ENCODE peak calls at places on chromosome 7, in six cellular contexts. P is ovary, J is RWPE1, O is psoas muscle, U is PC-9, Q is IMR-90. D is an unnamed sample.

GRCh38 chr7:81549484-81550016 is 220.3 kb downstream of the HGF start:
- DNase-seq in P (no peak), J (no peak), O (no peak), U (no peak), Q (no peak), D (no peak)

GRCh38 chr7:132545756-132546155 is 30.5 kb downstream of the PLXNA4 start:
- DNase-seq in P (no peak), J (no peak), O (no peak), U (no peak), Q (no peak), D (no peak)

GRCh38 chr7:78473011-78473410 is 674.4 kb downstream of the PHTF2 start:
- DNase-seq in P (no peak), J (no peak), O (no peak), U (no peak), Q (peak; percentile 63), D (no peak)

GRCh38 chr7:43119371-43120069 is 7.1 kb downstream of the HECW1 start:
- DNase-seq in P (no peak), J (no peak), O (no peak), U (no peak), Q (peak; percentile 90), D (no peak)

GRCh38 chr7:141483044-141483443 is 68.2 kb upstream of the AGK start:
- DNase-seq in P (no peak), J (no peak), O (no peak), U (no peak), Q (no peak), D (no peak)

GRCh38 chr7:75650671-75651070 is 88.1 kb downstream of the HIP1 start:
- DNase-seq in P (no peak), J (no peak), O (peak; percentile 34), U (no peak), Q (no peak), D (no peak)

GRCh38 chr7:104275900-104276299 is 52.5 kb upstream of the LHFPL3 start:
- DNase-seq in P (no peak), J (no peak), O (no peak), U (no peak), Q (peak; percentile 8), D (no peak)

GRCh38 chr7:137870684-137871083 is 23.9 kb upstream of the DGKI start:
- DNase-seq in P (no peak), J (no peak), O (no peak), U (no peak), Q (peak; percentile 54), D (no peak)

GRCh38 chr7:157228864-157229422 is 90.2 kb downstream of the UBE3C start:
- DNase-seq in P (no peak), J (no peak), O (no peak), U (peak; percentile 37), Q (peak; percentile 31), D (peak; percentile 36)

GRCh38 chr7:23105086-23105643 is 420 bp upstream of the KLHL7 start:
- DNase-seq in P (no peak), J (no peak), O (no peak), U (no peak), Q (no peak), D (no peak)

GRCh38 chr7:80942261-80943041 is 23.6 kb upstream of the SEMA3C start:
- DNase-seq in P (peak; percentile 33), J (peak; percentile 94), O (peak; percentile 54), U (peak; percentile 81), Q (peak; percentile 96), D (peak; percentile 53)

GRCh38 chr7:8295638-8296361 is 33.8 kb upstream of the ICA1 start:
- DNase-seq in P (no peak), J (peak; percentile 74), O (no peak), U (peak; percentile 46), Q (peak; percentile 74), D (peak; percentile 88)

GRCh38 chr7:91814189-91814588 is 66.3 kb downstream of the MTERF1 start:
- DNase-seq in P (no peak), J (no peak), O (no peak), U (no peak), Q (no peak), D (no peak)

GRCh38 chr7:111735661-111736323 is 173.5 kb upstream of the IMMP2L start:
- DNase-seq in P (peak; percentile 22), J (peak; percentile 63), O (no peak), U (peak; percentile 52), Q (peak; percentile 77), D (peak; percentile 88)

GRCh38 chr7:74006032-74006431 is 21.9 kb upstream of the ELN start:
- DNase-seq in P (no peak), J (no peak), O (no peak), U (no peak), Q (no peak), D (no peak)

GRCh38 chr7:97272237-97272975 is 154.9 kb downstream of the SDHAF3 start:
- DNase-seq in P (no peak), J (no peak), O (no peak), U (no peak), Q (no peak), D (no peak)

GRCh38 chr7:99290980-99291607 is 18.5 kb downstream of the MYH16 start:
- DNase-seq in P (no peak), J (no peak), O (no peak), U (no peak), Q (peak; percentile 90), D (no peak)

GRCh38 chr7:70458195-70458695 is 673.7 kb upstream of the GALNT17 start:
- DNase-seq in P (no peak), J (no peak), O (no peak), U (no peak), Q (no peak), D (no peak)

GRCh38 chr7:28410628-28411578 is 1.4 kb upstream of the CREB5 start:
- DNase-seq in P (peak; percentile 32), J (no peak), O (peak; percentile 55), U (no peak), Q (peak; percentile 90), D (peak; percentile 48)

GRCh38 chr7:66146701-66147100 is 32.1 kb downstream of the CRCP start:
- DNase-seq in P (no peak), J (no peak), O (no peak), U (no peak), Q (peak; percentile 63), D (peak; percentile 25)

GRCh38 chr7:47488205-47488968 is 93.5 kb downstream of the TNS3 start:
- DNase-seq in P (no peak), J (no peak), O (no peak), U (no peak), Q (peak; percentile 65), D (no peak)

GRCh38 chr7:107201795-107202450 is 33.1 kb downstream of the HBP1 start:
- DNase-seq in P (no peak), J (peak; percentile 66), O (peak; percentile 40), U (peak; percentile 55), Q (peak; percentile 18), D (peak; percentile 55)

GRCh38 chr7:29468196-29468595 is 95.4 kb upstream of the PRR15 start:
- DNase-seq in P (no peak), J (no peak), O (no peak), U (no peak), Q (no peak), D (no peak)

GRCh38 chr7:29467193-29467592 is 96.4 kb upstream of the PRR15 start:
- DNase-seq in P (no peak), J (no peak), O (no peak), U (no peak), Q (no peak), D (no peak)

GRCh38 chr7:29469306-29469705 is 94.3 kb upstream of the PRR15 start:
- DNase-seq in P (no peak), J (no peak), O (no peak), U (no peak), Q (no peak), D (no peak)

GRCh38 chr7:29471444-29472138 is 92.0 kb upstream of the PRR15 start:
- DNase-seq in P (no peak), J (no peak), O (no peak), U (no peak), Q (no peak), D (no peak)

GRCh38 chr7:29469984-29470557 is 93.6 kb upstream of the PRR15 start:
- DNase-seq in P (no peak), J (no peak), O (no peak), U (no peak), Q (no peak), D (no peak)
- H3K27ac ChIP-seq in P (no peak overlapping the region), J (no peak overlapping the region), O (no peak overlapping the region), U (no peak overlapping the region), Q (no peak overlapping the region), D (peak overlapping the region; percentile 0)

GRCh38 chr7:128266891-128267839 is 26.1 kb downstream of the LEP start:
- DNase-seq in P (peak; percentile 81), J (peak; percentile 67), O (peak; percentile 50), U (peak; percentile 70), Q (peak; percentile 45), D (peak; percentile 87)

GRCh38 chr7:128265156-128265905 is 24.3 kb downstream of the LEP start:
- DNase-seq in P (no peak), J (no peak), O (no peak), U (no peak), Q (no peak), D (no peak)

GRCh38 chr7:128265906-128266300 is 24.8 kb downstream of the LEP start:
- DNase-seq in P (no peak), J (no peak), O (no peak), U (no peak), Q (no peak), D (no peak)

GRCh38 chr7:128268233-128268632 is 27.2 kb downstream of the LEP start:
- DNase-seq in P (no peak), J (no peak), O (no peak), U (no peak), Q (no peak), D (no peak)

GRCh38 chr7:128266529-128266890 is 25.4 kb downstream of the LEP start:
- DNase-seq in P (no peak), J (no peak), O (no peak), U (no peak), Q (no peak), D (no peak)
- H3K27ac ChIP-seq in P (no peak overlapping the region), J (peak overlapping the region; percentile 92), O (no peak overlapping the region), U (no peak overlapping the region), Q (no peak overlapping the region), D (no peak overlapping the region)

DNA sequence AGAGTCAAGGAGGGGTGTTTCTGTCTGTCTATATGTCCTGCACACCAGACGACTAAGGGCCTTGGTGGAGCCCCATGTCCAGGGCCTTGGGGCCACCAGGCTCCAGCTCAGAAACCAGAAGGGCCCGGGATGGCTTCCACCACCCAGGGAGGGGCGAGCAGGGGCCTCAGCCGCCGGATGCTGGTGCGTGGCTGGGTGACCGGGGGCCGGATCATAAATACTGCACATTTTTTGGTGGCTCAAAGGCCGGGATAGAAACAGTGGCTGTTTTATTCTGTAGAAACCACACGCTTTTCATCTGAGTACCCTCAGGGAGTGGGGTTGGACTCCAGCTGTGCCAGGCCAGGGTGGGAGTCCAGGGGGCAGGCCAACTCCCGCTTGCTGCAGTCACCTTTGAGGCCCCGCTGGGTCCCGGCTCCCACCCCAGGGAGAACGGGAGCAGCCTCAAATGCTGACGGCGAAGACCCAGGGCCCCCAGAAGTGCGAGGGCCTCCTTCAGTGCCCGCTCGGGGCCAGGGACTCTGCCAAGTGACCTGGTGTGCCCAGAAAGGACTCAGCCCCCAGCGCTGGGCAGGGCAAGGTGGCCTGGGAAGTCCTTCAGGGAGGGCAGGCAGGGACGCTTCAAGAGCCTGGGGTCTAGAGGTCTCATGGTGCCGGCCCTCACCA is 28.2 kb downstream of the PDGFA start:
- DNase-seq in P (no peak), J (no peak), O (peak; percentile 6), U (no peak), Q (no peak), D (no peak)
- H3K27ac ChIP-seq in P (no peak overlapping the region), J (peak overlapping the region; percentile 81), O (no peak overlapping the region), U (no peak overlapping the region), Q (no peak overlapping the region), D (no peak overlapping the region)

DNA sequence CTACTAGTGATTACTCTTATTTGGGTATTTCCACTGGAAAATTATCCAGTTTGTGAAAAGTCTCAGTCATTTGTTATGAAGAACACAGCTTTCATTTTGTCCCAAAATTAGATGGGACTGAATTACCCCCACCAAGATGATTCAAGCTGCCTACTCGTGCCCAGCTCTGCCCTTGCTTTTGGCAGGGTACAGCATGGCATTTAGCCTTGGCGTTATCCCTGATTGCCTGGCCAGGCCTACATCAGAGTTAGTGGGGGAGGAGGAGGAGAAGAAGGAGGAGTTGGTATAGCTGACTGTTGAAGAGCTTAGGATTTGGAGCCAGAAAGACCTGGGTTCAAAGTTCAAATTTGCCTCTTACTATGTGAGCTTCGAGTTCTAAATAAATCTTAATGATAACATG is 47.4 kb downstream of the MTURN start:
- DNase-seq in P (no peak), J (no peak), O (no peak), U (no peak), Q (no peak), D (no peak)
- H3K27ac ChIP-seq in P (no peak overlapping the region), J (no peak overlapping the region), O (peak overlapping the region; percentile 87), U (no peak overlapping the region), Q (no peak overlapping the region), D (no peak overlapping the region)

D was measured in cardiac muscle cell.